ENCODE peak calls at places on chromosomes 3 and 15, in five cellular contexts. D is kidney tubule cell; K is PC-3; R is stimulated activated CD8-positive, alpha-beta memory T cell treated with anti-CD3 and anti-CD28 coated beads, Interleukin-4, amount 100 ng/mL, for 1 hour; M is fibroblast of pulmonary artery. U is an unnamed sample.

GRCh38 chr15:71337197-71337845 is 222.1 kb downstream of the THSD4 start:
- DNase-seq in D (peak), K (peak), M (no peak), R (no peak), U (no peak)

GRCh38 chr3:70805044-70805732 is 492.8 kb upstream of the MDFIC2 start:
- DNase-seq in M (peak), K (peak), R (no peak), D (peak), U (no peak)

GRCh38 chr3:32224047-32224446 is 14.4 kb upstream of the CMTM8 start:
- DNase-seq in K (no peak), R (no peak), D (no peak), M (no peak), U (no peak)

GRCh38 chr3:49841806-49842205 is 14.6 kb downstream of the TRAIP start:
- DNase-seq in D (no peak), M (no peak), K (no peak), R (no peak), U (no peak)

GRCh38 chr15:60510006-60510405 is 31.1 kb upstream of the ICE2 start:
- DNase-seq in M (no peak), D (no peak), K (no peak), R (no peak), U (no peak)

GRCh38 chr3:113275876-113276580 is 64.7 kb downstream of the BOC start:
- DNase-seq in K (peak), R (no peak), M (peak), D (peak), U (peak)

GRCh38 chr15:44101286-44101685 is 93.8 kb downstream of the FRMD5 start:
- DNase-seq in M (peak), D (peak), R (no peak), K (no peak), U (no peak)

GRCh38 chr3:12433823-12434222 is 50.5 kb upstream of the TSEN2 start:
- DNase-seq in K (no peak), M (no peak), R (no peak), D (no peak), U (no peak)

GRCh38 chr3:140505876-140506275 is 172.0 kb upstream of the TRIM42 start:
- DNase-seq in K (no peak), M (no peak), R (no peak), D (no peak), U (no peak)

GRCh38 chr15:68729789-68730201 is 90.9 kb downstream of the ANP32A start:
- DNase-seq in D (peak), K (no peak), M (peak), R (no peak), U (no peak)

GRCh38 chr3:25007974-25008658 is 419.9 kb upstream of the RARB start:
- DNase-seq in R (no peak), M (peak), K (no peak), D (peak), U (no peak)

GRCh38 chr3:153103406-153103945 is 58.5 kb upstream of the RAP2B start:
- DNase-seq in M (no peak), K (no peak), R (no peak), D (peak), U (no peak)

GRCh38 chr3:150371741-150372254 is 36.3 kb upstream of the TSC22D2 start:
- DNase-seq in D (peak), K (peak), M (peak), R (no peak), U (no peak)

GRCh38 chr15:28894631-28895030 is 8.9 kb downstream of the APBA2 start:
- DNase-seq in D (no peak), R (no peak), K (no peak), M (no peak), U (no peak)

GRCh38 chr3:146390967-146391366 is 78.4 kb downstream of the PLSCR2 start:
- DNase-seq in R (no peak), D (peak), K (no peak), M (peak), U (no peak)

GRCh38 chr15:78387678-78388077 is 47.5 kb downstream of the CRABP1 start:
- DNase-seq in R (no peak), M (no peak), D (no peak), K (no peak), U (no peak)

GRCh38 chr3:39317571-39318169 is 11.8 kb upstream of the CCR8 start:
- DNase-seq in R (no peak), D (peak), K (peak), M (peak), U (no peak)

GRCh38 chr3:197260491-197261163 is 37.8 kb downstream of the DLG1 start:
- DNase-seq in M (no peak), K (no peak), R (no peak), D (no peak), U (no peak)

GRCh38 chr3:129506272-129506742 is 22.1 kb upstream of the RHO start:
- DNase-seq in R (no peak), D (no peak), M (no peak), K (no peak), U (no peak)

GRCh38 chr15:48785195-48785594 is 25.7 kb downstream of the CEP152 start:
- DNase-seq in R (no peak), M (no peak), D (no peak), K (no peak), U (no peak)

GRCh38 chr3:27040674-27041073 is 328.5 kb downstream of the NEK10 start:
- DNase-seq in M (no peak), D (no peak), K (no peak), R (no peak), U (no peak)

GRCh38 chr3:64440498-64440897 is 215.2 kb upstream of the PRICKLE2 start:
- DNase-seq in R (no peak), M (peak), D (peak), K (peak), U (peak)

GRCh38 chr3:60333710-60334109 is 917.5 kb downstream of the FHIT start:
- DNase-seq in M (peak), R (no peak), D (no peak), K (no peak), U (no peak)

GRCh38 chr3:193776626-193777025 is 183.6 kb downstream of the OPA1 start:
- DNase-seq in K (no peak), R (no peak), D (no peak), M (no peak), U (no peak)

U was measured in substantia nigra.